ENCODE peak calls at places on chromosomes 11 and 22, in four cellular contexts. One of them, this sample, is unnamed.

GRCh38 chr11:117673561-117673960 is 123.5 kb downstream of the DSCAML1 start:
- DNase-seq in HFFc6: no peak
- DNase-seq in AG09309: no peak
- DNase-seq in NB4: no peak
- DNase-seq in this sample: no peak

GRCh38 chr22:22166941-22167713 is 77.5 kb upstream of the VPREB1 start:
- DNase-seq in HFFc6: no peak
- DNase-seq in AG09309: no peak
- DNase-seq in NB4: no peak
- DNase-seq in this sample: no peak

GRCh38 chr22:43263645-43264514 is 76.9 kb upstream of the TTLL12 start:
- DNase-seq in NB4: peak
- DNase-seq in HFFc6: peak
- DNase-seq in AG09309: peak
- DNase-seq in this sample: no peak

GRCh38 chr11:119089319-119089718 is 4.6 kb downstream of the HMBS start:
- DNase-seq in HFFc6: no peak
- DNase-seq in AG09309: no peak
- DNase-seq in NB4: no peak
- DNase-seq in this sample: no peak

GRCh38 chr11:12042215-12042676 is 33.8 kb upstream of the DKK3 start:
- DNase-seq in NB4: peak
- DNase-seq in HFFc6: peak
- DNase-seq in AG09309: peak
- DNase-seq in this sample: no peak

GRCh38 chr11:130918081-130918480 is 1.8 kb upstream of the SNX19 start:
- DNase-seq in AG09309: no peak
- DNase-seq in HFFc6: no peak
- DNase-seq in NB4: no peak
- DNase-seq in this sample: no peak

GRCh38 chr11:103441021-103441420 is 331.8 kb downstream of the DYNC2H1 start:
- DNase-seq in AG09309: no peak
- DNase-seq in HFFc6: no peak
- DNase-seq in NB4: no peak
- DNase-seq in this sample: no peak

GRCh38 chr11:6413791-6414231 is 5.1 kb downstream of the APBB1 start:
- DNase-seq in NB4: no peak
- DNase-seq in AG09309: no peak
- DNase-seq in HFFc6: no peak
- DNase-seq in this sample: no peak

GRCh38 chr11:102773388-102773787 is 7.0 kb downstream of the MMP10 start:
- DNase-seq in HFFc6: no peak
- DNase-seq in NB4: no peak
- DNase-seq in AG09309: no peak
- DNase-seq in this sample: no peak

GRCh38 chr11:34840736-34841386 is 75.3 kb downstream of the APIP start:
- DNase-seq in HFFc6: no peak
- DNase-seq in AG09309: no peak
- DNase-seq in NB4: peak
- DNase-seq in this sample: no peak

GRCh38 chr11:87179621-87180020 is 141.9 kb downstream of the TMEM135 start:
- DNase-seq in HFFc6: no peak
- DNase-seq in AG09309: no peak
- DNase-seq in NB4: no peak
- DNase-seq in this sample: no peak

GRCh38 chr11:7279676-7280075 is 28.0 kb downstream of the SYT9 start:
- DNase-seq in HFFc6: no peak
- DNase-seq in NB4: no peak
- DNase-seq in AG09309: no peak
- DNase-seq in this sample: no peak

GRCh38 chr22:42969348-42969975 is 45.5 kb downstream of the PACSIN2 start:
- DNase-seq in NB4: no peak
- DNase-seq in AG09309: peak
- DNase-seq in HFFc6: peak
- DNase-seq in this sample: no peak

GRCh38 chr22:29580200-29580810 is 608 bp downstream of the NIPSNAP1 start:
- DNase-seq in HFFc6: no peak
- DNase-seq in NB4: peak
- DNase-seq in AG09309: no peak
- DNase-seq in this sample: peak

GRCh38 chr11:14449302-14449714 is 50.3 kb downstream of the COPB1 start:
- DNase-seq in NB4: no peak
- DNase-seq in AG09309: no peak
- DNase-seq in HFFc6: no peak
- DNase-seq in this sample: no peak

GRCh38 chr22:40107756-40108437 is 69.8 kb upstream of the TNRC6B start:
- DNase-seq in AG09309: peak
- DNase-seq in NB4: no peak
- DNase-seq in HFFc6: peak
- DNase-seq in this sample: no peak

GRCh38 chr11:123145220-123145619 is 49.8 kb downstream of the CLMP start:
- DNase-seq in HFFc6: peak
- DNase-seq in AG09309: no peak
- DNase-seq in NB4: peak
- DNase-seq in this sample: no peak

GRCh38 chr11:2268911-2269600 is 1.3 kb downstream of the ASCL2 start:
- DNase-seq in NB4: peak
- DNase-seq in AG09309: no peak
- DNase-seq in HFFc6: no peak
- DNase-seq in this sample: no peak

GRCh38 chr11:96246718-96247540 is 96.1 kb downstream of the MAML2 start:
- DNase-seq in NB4: peak
- DNase-seq in HFFc6: peak
- DNase-seq in AG09309: peak
- DNase-seq in this sample: no peak

GRCh38 chr11:62171261-62171723 is 18.7 kb upstream of the SCGB1D1 start:
- DNase-seq in AG09309: peak
- DNase-seq in NB4: peak
- DNase-seq in HFFc6: peak
- DNase-seq in this sample: peak

GRCh38 chr22:23822101-23822671 is 16.6 kb downstream of the DERL3 start:
- DNase-seq in HFFc6: no peak
- DNase-seq in NB4: no peak
- DNase-seq in AG09309: no peak
- DNase-seq in this sample: no peak

GRCh38 chr22:22957090-22957489 is 69.5 kb downstream of the IGLL5 start:
- DNase-seq in AG09309: no peak
- DNase-seq in HFFc6: no peak
- DNase-seq in NB4: no peak
- DNase-seq in this sample: no peak

GRCh38 chr22:50115693-50116092 is 25.9 kb downstream of the MOV10L1 start:
- DNase-seq in HFFc6: peak
- DNase-seq in NB4: no peak
- DNase-seq in AG09309: no peak
- DNase-seq in this sample: no peak

GRCh38 chr11:126415669-126416420 is 60.4 kb downstream of the ST3GAL4 start:
- DNase-seq in AG09309: no peak
- DNase-seq in NB4: no peak
- DNase-seq in HFFc6: no peak
- DNase-seq in this sample: no peak

GRCh38 chr11:130448416-130449068 is at the start of gene ADAMTS15:
- DNase-seq in AG09309: no peak
- DNase-seq in HFFc6: peak
- DNase-seq in NB4: peak
- DNase-seq in this sample: peak

GRCh38 chr22:30280495-30280894 is 8.8 kb downstream of the CASTOR1 start:
- DNase-seq in HFFc6: no peak
- DNase-seq in NB4: no peak
- DNase-seq in AG09309: no peak
- DNase-seq in this sample: no peak

GRCh38 chr11:3205261-3206127 is 13.1 kb downstream of the MRGPRG start:
- DNase-seq in HFFc6: no peak
- DNase-seq in NB4: no peak
- DNase-seq in AG09309: no peak
- DNase-seq in this sample: peak

GRCh38 chr11:84958295-84958694 is 668.8 kb downstream of the DLG2 start:
- DNase-seq in HFFc6: no peak
- DNase-seq in AG09309: no peak
- DNase-seq in NB4: no peak
- DNase-seq in this sample: no peak

GRCh38 chr11:11965656-11966353 is 42.6 kb downstream of the DKK3 start:
- DNase-seq in AG09309: no peak
- DNase-seq in NB4: no peak
- DNase-seq in HFFc6: no peak
- DNase-seq in this sample: no peak

GRCh38 chr22:21841422-21841821 is 26.0 kb downstream of the MAPK1 start:
- DNase-seq in HFFc6: no peak
- DNase-seq in AG09309: no peak
- DNase-seq in NB4: no peak
- DNase-seq in this sample: no peak

GRCh38 chr11:35146074-35146521 is 7.1 kb downstream of the CD44 start:
- DNase-seq in HFFc6: no peak
- DNase-seq in NB4: no peak
- DNase-seq in AG09309: no peak
- DNase-seq in this sample: no peak

GRCh38 chr11:79672786-79673185 is 232.0 kb upstream of the TENM4 start:
- DNase-seq in NB4: no peak
- DNase-seq in AG09309: no peak
- DNase-seq in HFFc6: no peak
- DNase-seq in this sample: no peak

GRCh38 chr11:2441171-2441570 is 3.1 kb downstream of the TRPM5 start:
- DNase-seq in NB4: no peak
- DNase-seq in HFFc6: no peak
- DNase-seq in AG09309: no peak
- DNase-seq in this sample: peak

GRCh38 chr11:11821899-11822298 is 19.9 kb upstream of the USP47 start:
- DNase-seq in HFFc6: no peak
- DNase-seq in NB4: no peak
- DNase-seq in AG09309: no peak
- DNase-seq in this sample: no peak

GRCh38 chr11:33801821-33802413 is 27.6 kb upstream of the FBXO3 start:
- DNase-seq in NB4: no peak
- DNase-seq in HFFc6: no peak
- DNase-seq in AG09309: no peak
- DNase-seq in this sample: peak

GRCh38 chr11:125070699-125071254 is 7.7 kb downstream of the SLC37A2 start:
- DNase-seq in NB4: peak
- DNase-seq in AG09309: no peak
- DNase-seq in HFFc6: peak
- DNase-seq in this sample: no peak

GRCh38 chr11:62061356-62062222 is 62.2 kb upstream of the INCENP start:
- DNase-seq in NB4: no peak
- DNase-seq in HFFc6: no peak
- DNase-seq in AG09309: no peak
- DNase-seq in this sample: no peak

GRCh38 chr11:121564948-121565684 is 112.3 kb upstream of the SORL1-AS1 start:
- DNase-seq in HFFc6: no peak
- DNase-seq in AG09309: no peak
- DNase-seq in NB4: no peak
- DNase-seq in this sample: no peak

DNA sequence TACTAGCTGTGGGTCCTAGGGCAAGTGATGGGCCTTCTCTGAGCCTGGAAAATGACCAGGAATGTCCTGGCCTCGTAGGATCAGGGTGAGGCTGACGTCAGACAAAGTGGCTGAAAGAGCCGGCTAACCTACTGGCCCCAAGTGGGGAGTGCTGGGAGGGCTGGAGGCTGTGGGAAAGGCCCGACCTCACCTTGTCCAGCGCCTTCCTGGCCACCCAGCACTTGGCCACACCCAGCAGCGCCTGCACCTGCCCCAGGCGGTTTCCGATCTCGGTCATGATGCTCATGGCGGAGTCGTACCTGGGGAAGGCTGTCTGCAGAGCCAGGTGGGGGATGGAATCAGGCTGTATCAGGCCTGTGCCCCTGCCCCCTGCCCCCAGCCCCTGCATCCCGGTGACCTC is 7.5 kb downstream of the RAPSN start:
- DNase-seq in HFFc6: no peak
- DNase-seq in AG09309: no peak
- DNase-seq in NB4: no peak
- DNase-seq in this sample: no peak
- TF ChIP-seq CTCF in HFFc6: no peak
- TF ChIP-seq CTCF in AG09309: no peak
- TF ChIP-seq CTCF in NB4: no peak
- TF ChIP-seq CTCF in this sample: no peak

GRCh38 chr11:70378506-70379134 is 19.7 kb upstream of the CTTN start:
- DNase-seq in HFFc6: no peak
- DNase-seq in NB4: peak
- DNase-seq in AG09309: no peak
- DNase-seq in this sample: no peak
- TF ChIP-seq CTCF in HFFc6: peak
- TF ChIP-seq CTCF in NB4: no peak
- TF ChIP-seq CTCF in AG09309: peak
- TF ChIP-seq CTCF in this sample: no peak

GRCh38 chr11:69892986-69893555 is 73.9 kb upstream of the FGF3 start:
- DNase-seq in AG09309: no peak
- DNase-seq in HFFc6: no peak
- DNase-seq in NB4: no peak
- DNase-seq in this sample: peak

GRCh38 chr11:69890476-69890875 is 71.3 kb upstream of the FGF3 start:
- DNase-seq in NB4: no peak
- DNase-seq in HFFc6: no peak
- DNase-seq in AG09309: no peak
- DNase-seq in this sample: peak

GRCh38 chr11:69891421-69892236 is 72.4 kb upstream of the FGF3 start:
- DNase-seq in NB4: no peak
- DNase-seq in HFFc6: no peak
- DNase-seq in AG09309: no peak
- DNase-seq in this sample: peak

GRCh38 chr11:69893631-69894030 is 74.4 kb upstream of the FGF3 start:
- DNase-seq in HFFc6: no peak
- DNase-seq in AG09309: no peak
- DNase-seq in NB4: no peak
- DNase-seq in this sample: peak

GRCh38 chr11:69892237-69892985 is 73.2 kb upstream of the FGF3 start:
- DNase-seq in NB4: peak
- DNase-seq in AG09309: no peak
- DNase-seq in HFFc6: no peak
- DNase-seq in this sample: peak
- TF ChIP-seq CTCF in NB4: peak
- TF ChIP-seq CTCF in AG09309: peak
- TF ChIP-seq CTCF in HFFc6: peak
- TF ChIP-seq CTCF in this sample: peak

GRCh38 chr11:67261635-67261941 is 4.7 kb upstream of the GRK2 start:
- DNase-seq in NB4: no peak
- DNase-seq in AG09309: no peak
- DNase-seq in HFFc6: no peak
- DNase-seq in this sample: no peak
- TF ChIP-seq CTCF in NB4: no peak
- TF ChIP-seq CTCF in AG09309: peak
- TF ChIP-seq CTCF in HFFc6: peak
- TF ChIP-seq CTCF in this sample: no peak

GRCh38 chr22:32204856-32205722 is at the start of gene RFPL2:
- DNase-seq in AG09309: no peak
- DNase-seq in NB4: peak
- DNase-seq in HFFc6: peak
- DNase-seq in this sample: peak
- TF ChIP-seq CTCF in AG09309: no peak
- TF ChIP-seq CTCF in NB4: no peak
- TF ChIP-seq CTCF in HFFc6: no peak
- TF ChIP-seq CTCF in this sample: no peak

GRCh38 chr11:57457643-57458023 is 2.7 kb upstream of the RTN4RL2 start:
- DNase-seq in NB4: no peak
- DNase-seq in HFFc6: no peak
- DNase-seq in AG09309: no peak
- DNase-seq in this sample: no peak
- TF ChIP-seq CTCF in NB4: no peak
- TF ChIP-seq CTCF in HFFc6: peak
- TF ChIP-seq CTCF in AG09309: no peak
- TF ChIP-seq CTCF in this sample: peak